ENCODE peak calls at places on chromosomes 1 and 21, in eight cellular contexts. Z is fibroblast of lung; F is CD8-positive, alpha-beta T cell; K is tibial nerve; E is right cardiac atrium; J is mesendoderm; M is HL-60; T is PC-9. X is an unnamed sample.

GRCh38 chr1:30704271-30704670 is 19.1 kb downstream of the MATN1 start:
- DNase-seq in E (no peak), J (no peak), Z (no peak), K (peak), T (no peak), F (no peak), M (no peak), X (no peak)

GRCh38 chr1:172006660-172007059 is 165.4 kb downstream of the DNM3 start:
- DNase-seq in T (no peak), Z (no peak), J (no peak), E (no peak), K (no peak), M (no peak), F (no peak), X (no peak)

GRCh38 chr1:84899969-84900368 is 7.0 kb upstream of the LPAR3 start:
- DNase-seq in K (no peak), M (no peak), F (no peak), E (no peak), J (no peak), Z (no peak), T (no peak), X (no peak)

GRCh38 chr1:161440312-161440894 is 64.9 kb upstream of the FCGR2A start:
- DNase-seq in J (peak), T (peak), Z (peak), K (no peak), F (peak), E (peak), M (peak), X (peak)

GRCh38 chr1:185483647-185484450 is 166.8 kb upstream of the IVNS1ABP start:
- DNase-seq in T (peak), K (peak), M (peak), J (peak), Z (peak), F (no peak), E (no peak), X (no peak)

GRCh38 chr1:59455206-59455605 is 158.3 kb downstream of the FGGY start:
- DNase-seq in Z (peak), E (no peak), K (no peak), T (peak), J (no peak), M (no peak), F (no peak), X (no peak)

GRCh38 chr1:243217401-243217800 is 37.7 kb downstream of the CEP170 start:
- DNase-seq in M (no peak), F (no peak), K (no peak), J (no peak), E (no peak), T (no peak), Z (no peak), X (no peak)

GRCh38 chr1:2148691-2149090 is 45.9 kb downstream of the FAAP20 start:
- DNase-seq in F (peak), Z (no peak), M (peak), T (no peak), J (no peak), E (peak), K (no peak), X (no peak)

GRCh38 chr1:180155202-180155682 is 573 bp downstream of the QSOX1 start:
- DNase-seq in M (no peak), T (no peak), E (peak), F (peak), K (no peak), Z (no peak), J (peak), X (peak)

GRCh38 chr21:40929833-40930232 is 82.9 kb upstream of the DSCAM start:
- DNase-seq in J (no peak), E (no peak), K (no peak), M (no peak), T (no peak), Z (no peak), F (no peak), X (no peak)

GRCh38 chr1:208533746-208534603 is 289.8 kb upstream of the PLXNA2 start:
- DNase-seq in E (no peak), T (no peak), F (no peak), M (no peak), J (peak), K (no peak), Z (no peak), X (no peak)

GRCh38 chr1:20359451-20360330 is 69.0 kb downstream of the VWA5B1 start:
- DNase-seq in K (no peak), Z (no peak), E (no peak), J (no peak), T (peak), F (no peak), M (no peak), X (peak)

GRCh38 chr1:201988593-201988992 is 6.1 kb downstream of the RNPEP start:
- DNase-seq in J (no peak), T (no peak), Z (no peak), E (no peak), M (no peak), F (no peak), K (no peak), X (no peak)

GRCh38 chr1:220498188-220498587 is 29.7 kb upstream of the MARK1 start:
- DNase-seq in J (no peak), F (no peak), E (no peak), Z (peak), M (no peak), T (peak), K (no peak), X (no peak)

GRCh38 chr1:162373541-162374375 is 2.9 kb downstream of the SPATA46 start:
- DNase-seq in Z (peak), J (no peak), K (no peak), T (peak), M (no peak), F (no peak), E (no peak), X (no peak)

GRCh38 chr1:8384088-8384487 is 66.2 kb downstream of the SLC45A1 start:
- DNase-seq in J (no peak), F (no peak), M (no peak), E (no peak), Z (no peak), K (no peak), T (no peak), X (no peak)

GRCh38 chr1:154534263-154534844 is 24.1 kb downstream of the UBE2Q1 start:
- DNase-seq in J (peak), E (no peak), M (no peak), K (no peak), T (peak), F (no peak), Z (peak), X (no peak)

GRCh38 chr1:41319803-41320711 is 41.2 kb upstream of the FOXO6 start:
- DNase-seq in J (peak), K (no peak), E (peak), F (peak), Z (no peak), T (no peak), M (no peak), X (peak)
- H3K27ac ChIP-seq in J (no peak), K (no peak), E (peak), F (no peak), Z (no peak), T (no peak), M (no peak), X (peak)

GRCh38 chr1:203307690-203308126 is 2.4 kb downstream of the BTG2 start:
- DNase-seq in Z (no peak), M (no peak), J (peak), E (peak), T (no peak), F (no peak), K (no peak), X (no peak)
- H3K4me3 ChIP-seq in Z (no peak), M (peak), J (no peak), E (peak), T (no peak), F (peak), K (peak), X (peak)

GRCh38 chr1:920008-920407 is 3.7 kb upstream of the SAMD11 start:
- DNase-seq in T (no peak), M (no peak), J (no peak), F (no peak), K (no peak), E (peak), Z (no peak), X (no peak)

GRCh38 chr1:919271-919872 is 4.4 kb upstream of the SAMD11 start:
- DNase-seq in K (no peak), T (no peak), M (no peak), J (no peak), Z (no peak), F (no peak), E (peak), X (no peak)

GRCh38 chr1:918843-919242 is 4.9 kb upstream of the SAMD11 start:
- DNase-seq in J (no peak), Z (no peak), T (no peak), M (no peak), K (no peak), F (no peak), E (no peak), X (no peak)

GRCh38 chr1:921011-921837 is 2.5 kb upstream of the SAMD11 start:
- DNase-seq in M (peak), Z (peak), T (peak), F (no peak), E (peak), K (no peak), J (peak), X (peak)

GRCh38 chr1:920506-920905 is 3.2 kb upstream of the SAMD11 start:
- DNase-seq in J (no peak), Z (no peak), F (no peak), K (no peak), E (no peak), M (no peak), T (no peak), X (peak)
- H3K27ac ChIP-seq in J (no peak), Z (no peak), F (no peak), K (no peak), E (no peak), M (no peak), T (no peak), X (no peak)

GRCh38 chr1:41931578-41931977 is 12.9 kb upstream of the HIVEP3 start:
- DNase-seq in M (no peak), J (no peak), K (no peak), T (no peak), E (no peak), Z (no peak), F (no peak), X (no peak)
- H3K4me3 ChIP-seq in M (no peak), J (no peak), K (no peak), T (no peak), E (no peak), Z (no peak), F (no peak), X (no peak)